ENCODE peak calls at places on chromosomes 7 and 10, in six cellular contexts. J, C, W, M, I and F are unnamed samples.

GRCh38 chr7:15439853-15440252 is 122.0 kb downstream of the AGMO start:
- DNase-seq in J (no peak), C (no peak), W (no peak), M (no peak), I (no peak), F (no peak)

GRCh38 chr7:65247491-65247890 is 126.2 kb upstream of the ZNF92 start:
- DNase-seq in J (no peak), C (no peak), W (no peak), M (no peak), I (no peak), F (no peak)

GRCh38 chr7:129493555-129493954 is 8.8 kb upstream of the SMKR1 start:
- DNase-seq in J (no peak), C (peak; percentile 33), W (no peak), M (no peak), I (no peak), F (no peak)

GRCh38 chr10:69242844-69243212 is 22.7 kb downstream of the HKDC1 start:
- DNase-seq in J (no peak), C (no peak), W (peak; percentile 12), M (no peak), I (no peak), F (no peak)

GRCh38 chr7:44398506-44398905 is 73.1 kb upstream of the CAMK2B start:
- DNase-seq in J (peak; percentile 98), C (no peak), W (no peak), M (no peak), I (no peak), F (peak; percentile 30)

GRCh38 chr7:130272456-130273080 is 5.9 kb downstream of the CPA2 start:
- DNase-seq in J (no peak), C (no peak), W (no peak), M (peak; percentile 18), I (no peak), F (peak; percentile 41)

GRCh38 chr7:154911411-154911810 is 91.5 kb downstream of the PAXIP1 start:
- DNase-seq in J (no peak), C (no peak), W (no peak), M (no peak), I (no peak), F (no peak)

GRCh38 chr7:5348134-5349004 is 65.6 kb downstream of the SLC29A4 start:
- DNase-seq in J (no peak), C (no peak), W (no peak), M (peak; percentile 48), I (no peak), F (no peak)

GRCh38 chr10:132666733-132667612 is 119.0 kb downstream of the NKX6-2 start:
- DNase-seq in J (no peak), C (peak; percentile 12), W (peak; percentile 25), M (no peak), I (no peak), F (no peak)

GRCh38 chr7:123154231-123154860 is 45.4 kb downstream of the SLC13A1 start:
- DNase-seq in J (peak; percentile 86), C (peak; percentile 50), W (peak; percentile 65), M (peak; percentile 84), I (no peak), F (peak; percentile 87)

GRCh38 chr7:47516985-47517590 is 64.8 kb downstream of the TNS3 start:
- DNase-seq in J (no peak), C (no peak), W (no peak), M (no peak), I (no peak), F (peak; percentile 86)

GRCh38 chr7:135197343-135197742 is 14.0 kb downstream of the WDR91 start:
- DNase-seq in J (no peak), C (no peak), W (no peak), M (no peak), I (no peak), F (no peak)

GRCh38 chr7:157299613-157300405 is 37.0 kb upstream of the DNAJB6 start:
- DNase-seq in J (no peak), C (no peak), W (no peak), M (no peak), I (no peak), F (no peak)

GRCh38 chr7:69808401-69808800 is 210.1 kb downstream of the AUTS2 start:
- DNase-seq in J (no peak), C (no peak), W (peak; percentile 63), M (no peak), I (no peak), F (no peak)

GRCh38 chr7:77727936-77728701 is 31.9 kb downstream of the RSBN1L start:
- DNase-seq in J (peak; percentile 67), C (peak; percentile 55), W (peak; percentile 22), M (peak; percentile 2), I (no peak), F (no peak)

GRCh38 chr10:121005948-121006587 is 154.9 kb downstream of the WDR11 start:
- DNase-seq in J (no peak), C (no peak), W (no peak), M (no peak), I (no peak), F (no peak)

GRCh38 chr10:13712799-13713581 is 126.2 kb downstream of the PRPF18 start:
- DNase-seq in J (peak; percentile 96), C (peak; percentile 99), W (peak; percentile 99), M (no peak), I (peak; percentile 81), F (peak; percentile 53)

GRCh38 chr7:67019562-67020390 is 23.1 kb downstream of the TYW1 start:
- DNase-seq in J (no peak), C (peak; percentile 45), W (peak; percentile 12), M (no peak), I (no peak), F (no peak)

GRCh38 chr10:48251152-48251524 is 23.4 kb downstream of the FRMPD2 start:
- DNase-seq in J (no peak), C (no peak), W (no peak), M (no peak), I (no peak), F (peak; percentile 50)

GRCh38 chr10:84216834-84217233 is 8.5 kb downstream of the LRIT2 start:
- DNase-seq in J (no peak), C (no peak), W (no peak), M (no peak), I (no peak), F (no peak)

GRCh38 chr10:119522747-119523426 is 19.6 kb downstream of the RGS10 start:
- DNase-seq in J (no peak), C (no peak), W (no peak), M (no peak), I (no peak), F (no peak)

GRCh38 chr10:930415-931325 is 835 bp downstream of the LARP4B start:
- DNase-seq in J (peak; percentile 54), C (peak; percentile 30), W (peak; percentile 29), M (peak; percentile 78), I (peak; percentile 83), F (peak; percentile 66)

GRCh38 chr7:12210179-12211053 is 678 bp upstream of the TMEM106B start:
- DNase-seq in J (peak; percentile 66), C (peak; percentile 8), W (peak; percentile 41), M (no peak), I (peak; percentile 73), F (peak; percentile 71)

GRCh38 chr10:77419979-77420378 is 217.6 kb downstream of the KCNMA1 start:
- DNase-seq in J (no peak), C (no peak), W (no peak), M (no peak), I (no peak), F (no peak)

GRCh38 chr7:116315293-116315692 is 105.0 kb downstream of the TES start:
- DNase-seq in J (peak; percentile 26), C (peak; percentile 68), W (peak; percentile 83), M (no peak), I (no peak), F (no peak)

GRCh38 chr10:88996927-88997326 is 6.3 kb downstream of the FAS start:
- DNase-seq in J (no peak), C (no peak), W (no peak), M (no peak), I (no peak), F (no peak)

GRCh38 chr10:89001428-89002072 is 11.0 kb downstream of the FAS start:
- DNase-seq in J (no peak), C (peak; percentile 31), W (no peak), M (no peak), I (no peak), F (no peak)

GRCh38 chr10:89001024-89001423 is 10.4 kb downstream of the FAS start:
- DNase-seq in J (no peak), C (no peak), W (no peak), M (no peak), I (no peak), F (no peak)

GRCh38 chr10:89002234-89002978 is 11.8 kb downstream of the FAS start:
- DNase-seq in J (no peak), C (no peak), W (no peak), M (no peak), I (no peak), F (no peak)

DNA sequence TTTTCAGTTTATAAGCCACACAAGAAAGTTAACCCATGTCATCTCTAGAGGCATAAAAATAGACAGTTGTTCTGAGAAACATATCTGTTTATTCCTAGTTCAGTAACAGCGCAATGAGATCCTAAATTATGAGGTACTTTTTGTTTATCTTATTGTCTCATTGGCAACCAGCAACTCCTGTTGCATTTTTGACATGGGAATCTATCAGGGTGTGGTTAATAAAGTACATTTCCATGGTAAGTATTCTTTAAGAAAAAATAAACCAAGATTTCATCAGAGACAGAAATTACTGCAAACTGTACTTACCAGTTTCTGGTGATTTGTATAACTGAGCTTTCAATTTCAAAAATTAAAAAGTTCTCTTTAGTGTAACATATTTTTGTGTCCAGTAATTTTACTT is 9.0 kb downstream of the FAS start:
- DNase-seq in J (no peak), C (peak; percentile 26), W (no peak), M (no peak), I (no peak), F (no peak)
- H3K27ac ChIP-seq in J (no peak overlapping the region), C (no peak overlapping the region), W (no peak overlapping the region), M (no peak overlapping the region), I (peak overlapping the region; percentile 66), F (no peak overlapping the region)

DNA sequence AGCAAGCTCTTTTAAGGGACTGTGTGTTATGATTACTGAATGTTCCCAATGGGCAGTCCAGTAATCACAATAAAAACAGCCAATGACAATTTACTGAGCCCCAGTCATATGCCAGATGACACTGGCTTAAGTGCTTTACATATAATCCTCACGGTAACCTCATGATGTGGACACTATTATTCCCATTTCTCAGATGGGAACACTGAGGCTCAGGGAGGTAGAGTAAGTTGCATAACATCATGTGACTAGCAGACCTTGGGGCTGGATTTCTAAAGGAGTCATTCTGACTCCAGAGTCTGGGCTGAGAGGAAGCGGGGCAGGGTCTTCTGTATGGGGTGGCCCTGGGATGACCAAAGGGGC is 7.6 kb upstream of the RBM20 start:
- DNase-seq in J (no peak), C (no peak), W (no peak), M (no peak), I (no peak), F (no peak)
- H3K4me3 ChIP-seq in J (no peak overlapping the region), C (no peak overlapping the region), W (no peak overlapping the region), M (no peak overlapping the region), I (no peak overlapping the region), F (no peak overlapping the region)

GRCh38 chr7:21690717-21691116 is 147.9 kb downstream of the DNAH11 start:
- DNase-seq in J (no peak), C (no peak), W (no peak), M (no peak), I (no peak), F (no peak)
- TF ChIP-seq CTCF in J (no peak), C (no peak), W (no peak), M (no peak), I (no peak), F (no peak)

DNA sequence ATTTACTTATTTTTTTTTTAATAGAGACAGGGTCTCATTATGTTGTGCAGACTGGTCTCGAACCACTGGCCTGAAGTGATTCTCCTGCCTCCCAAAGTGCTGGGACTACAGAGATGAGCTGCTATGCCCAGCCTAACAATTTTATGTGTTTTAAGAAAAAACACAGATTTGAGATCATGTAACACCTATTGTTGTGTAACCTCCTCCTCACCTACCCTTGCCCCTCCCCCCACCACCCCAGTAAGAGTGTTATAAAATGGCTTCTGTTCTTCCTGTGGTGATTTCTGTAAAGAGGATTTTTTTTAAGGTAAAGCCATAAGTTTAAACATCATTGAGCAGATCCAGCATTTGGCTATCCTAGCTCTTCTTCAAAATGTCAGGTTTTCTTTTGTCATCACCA is 7.6 kb downstream of the ARMC10 start:
- DNase-seq in J (no peak), C (no peak), W (no peak), M (no peak), I (no peak), F (no peak)
- H3K27ac ChIP-seq in J (no peak overlapping the region), C (no peak overlapping the region), W (no peak overlapping the region), M (no peak overlapping the region), I (no peak overlapping the region), F (no peak overlapping the region)